ENCODE peak calls at places on chromosomes 12 and 14, in seven cellular contexts. B, F, A, M, E, Q and T are unnamed samples.

GRCh38 chr14:33836203-33836894 is 114.5 kb downstream of the EGLN3 start:
- DNase-seq in M (no peak), E (no peak), F (no peak), Q (no peak), A (no peak), B (no peak), T (no peak)

GRCh38 chr12:70910666-70911065 is 9.9 kb downstream of the PTPRR start:
- DNase-seq in F (no peak), M (no peak), B (no peak), E (no peak), A (no peak), Q (no peak), T (no peak)

GRCh38 chr12:116427200-116427932 is 131.8 kb upstream of the MAP1LC3B2 start:
- DNase-seq in F (no peak), Q (no peak), A (no peak), B (no peak), M (no peak), E (no peak), T (no peak)

GRCh38 chr12:31959051-31959700 is at the start of gene RESF1:
- DNase-seq in E (peak; percentile 90), F (peak; percentile 66), B (peak; percentile 90), Q (peak; percentile 94), A (peak; percentile 88), M (peak; percentile 82), T (peak; percentile 62)

GRCh38 chr14:66228267-66228970 is 257.8 kb upstream of the CCDC196 start:
- DNase-seq in Q (no peak), M (no peak), A (peak; percentile 68), B (no peak), F (no peak), E (peak; percentile 74), T (no peak)

GRCh38 chr12:11765817-11766794 is 116.6 kb downstream of the ETV6 start:
- DNase-seq in A (peak; percentile 92), B (no peak), M (peak; percentile 48), E (no peak), F (peak; percentile 4), Q (peak; percentile 45), T (no peak)

GRCh38 chr12:79455314-79455713 is 235.4 kb downstream of the PAWR start:
- DNase-seq in F (no peak), M (no peak), B (no peak), A (no peak), E (no peak), Q (no peak), T (no peak)

GRCh38 chr14:64812412-64812811 is 67.3 kb downstream of the SPTB start:
- DNase-seq in B (peak; percentile 54), M (peak; percentile 28), E (no peak), F (no peak), A (peak; percentile 86), Q (peak; percentile 71), T (no peak)

GRCh38 chr12:6335451-6336078 is 6.3 kb downstream of the TNFRSF1A start:
- DNase-seq in A (peak; percentile 94), B (no peak), F (peak; percentile 62), Q (peak; percentile 87), M (no peak), E (peak; percentile 93), T (no peak)

GRCh38 chr12:54082402-54082892 is 28.8 kb downstream of the HOXC4 start:
- DNase-seq in M (peak; percentile 41), E (no peak), A (peak; percentile 58), F (no peak), B (no peak), Q (no peak), T (no peak)

GRCh38 chr14:101001311-101002069 is 98.0 kb upstream of the RTL1 start:
- DNase-seq in B (no peak), M (no peak), F (no peak), E (peak; percentile 60), Q (no peak), A (no peak), T (no peak)

GRCh38 chr14:98167702-98168101 is 1104.3 kb downstream of the BCL11B start:
- DNase-seq in B (no peak), A (peak; percentile 65), F (no peak), Q (no peak), M (no peak), E (no peak), T (no peak)

GRCh38 chr14:78927261-78927660 is 757.1 kb downstream of the NRXN3 start:
- DNase-seq in B (no peak), E (no peak), A (no peak), M (no peak), F (no peak), Q (no peak), T (no peak)

GRCh38 chr14:75088566-75089373 is 19.3 kb downstream of the ZC2HC1C start:
- DNase-seq in Q (no peak), M (no peak), B (peak; percentile 22), A (peak; percentile 62), F (no peak), E (peak; percentile 68), T (no peak)

GRCh38 chr14:99273025-99273723 is 1.2 kb upstream of the BCL11B start:
- DNase-seq in F (no peak), A (peak; percentile 73), M (no peak), B (peak; percentile 73), E (no peak), Q (no peak), T (no peak)

GRCh38 chr12:25718081-25718731 is 165.1 kb upstream of the LMNTD1 start:
- DNase-seq in B (no peak), Q (no peak), F (no peak), A (no peak), M (no peak), E (no peak), T (no peak)

GRCh38 chr12:1792406-1792805 is 28.0 kb upstream of the LRTM2 start:
- DNase-seq in B (no peak), E (no peak), F (no peak), A (no peak), Q (no peak), M (no peak), T (no peak)

GRCh38 chr12:26318661-26319068 is 123.3 kb downstream of the SSPN start:
- DNase-seq in M (peak; percentile 50), Q (peak; percentile 62), B (peak; percentile 83), E (peak; percentile 14), A (no peak), F (no peak), T (no peak)

GRCh38 chr14:50600849-50601248 is 40.9 kb downstream of the ATL1 start:
- DNase-seq in Q (no peak), E (no peak), F (no peak), A (no peak), M (no peak), B (no peak), T (no peak)

GRCh38 chr14:58430156-58430555 is 2.6 kb downstream of the KIAA0586 start:
- DNase-seq in M (no peak), E (peak; percentile 94), A (peak; percentile 35), F (no peak), Q (no peak), B (no peak), T (no peak)

GRCh38 chr14:68715032-68715924 is 77.6 kb downstream of the ZFP36L1 start:
- DNase-seq in E (no peak), B (no peak), A (peak; percentile 70), M (no peak), F (no peak), Q (no peak), T (no peak)

GRCh38 chr12:5081016-5081415 is 37.3 kb downstream of the KCNA5 start:
- DNase-seq in Q (no peak), A (no peak), M (no peak), E (no peak), B (peak; percentile 32), F (no peak), T (no peak)

GRCh38 chr12:57151741-57152407 is 4.5 kb upstream of the LRP1-AS start:
- DNase-seq in A (no peak), Q (no peak), E (no peak), B (no peak), M (no peak), F (no peak), T (no peak)